ENCODE peak calls at places on chromosomes 12 and 14, in eight cellular contexts. Y is AML-193, M is MCF 10A, E is lung, W is AG09319, G is adrenal gland, S is stomach, L is SK-N-DZ. P is an unnamed sample.

GRCh38 chr12:106152334-106152733 is 13.6 kb upstream of the NUAK1 start:
- DNase-seq in Y (no peak), M (no peak), E (no peak), S (no peak), L (no peak), W (no peak), G (no peak), P (no peak)

GRCh38 chr12:89427508-89428156 is 75.3 kb upstream of the DUSP6 start:
- DNase-seq in M (no peak), L (no peak), G (no peak), S (no peak), W (no peak), E (no peak), Y (no peak), P (no peak)

GRCh38 chr12:18400186-18400585 is 138.9 kb downstream of the PIK3C2G start:
- DNase-seq in E (no peak), Y (no peak), W (no peak), M (peak; percentile 16), G (no peak), L (no peak), S (no peak), P (no peak)

GRCh38 chr12:82627799-82628198 is 58.9 kb upstream of the TMTC2 start:
- DNase-seq in W (no peak), S (no peak), L (peak; percentile 41), M (peak; percentile 52), Y (no peak), E (no peak), G (no peak), P (no peak)

GRCh38 chr12:50174971-50175715 is 8.0 kb upstream of the CERS5 start:
- DNase-seq in G (no peak), W (no peak), Y (peak; percentile 53), E (peak; percentile 33), M (peak; percentile 81), S (no peak), L (peak; percentile 66), P (no peak)

GRCh38 chr14:46596236-46596635 is 55.3 kb downstream of the RPL10L start:
- DNase-seq in L (no peak), E (no peak), Y (no peak), G (no peak), W (no peak), S (no peak), M (no peak), P (no peak)

GRCh38 chr14:78278464-78278863 is 108.3 kb downstream of the NRXN3 start:
- DNase-seq in W (no peak), E (no peak), G (no peak), M (no peak), S (no peak), L (no peak), Y (no peak), P (no peak)

GRCh38 chr12:131345521-131346436 is 365.1 kb upstream of the SFSWAP start:
- DNase-seq in E (no peak), L (no peak), M (no peak), W (no peak), S (no peak), Y (no peak), G (no peak), P (no peak)

GRCh38 chr14:54894995-54895394 is 7.6 kb downstream of the GCH1 start:
- DNase-seq in M (peak; percentile 33), Y (no peak), S (no peak), W (no peak), E (no peak), L (no peak), G (no peak), P (peak; percentile 63)

GRCh38 chr14:52695481-52696091 is at the start of gene ERO1A:
- DNase-seq in E (peak; percentile 80), Y (peak; percentile 39), S (peak; percentile 88), M (peak; percentile 84), L (peak; percentile 76), W (peak; percentile 38), G (peak; percentile 86), P (peak; percentile 89)